ENCODE peak calls at places on chromosome 10, in seven cellular contexts. Q, K, M, X, I, N and F are unnamed samples.

GRCh38 chr10:4057725-4058513 is 272.9 kb upstream of the KLF6 start:
- DNase-seq in Q (no peak), K (peak; percentile 52), M (no peak), X (no peak), I (no peak), N (no peak), F (no peak)

GRCh38 chr10:26372513-26373354 is 65.4 kb upstream of the APBB1IP start:
- DNase-seq in Q (no peak), K (no peak), M (no peak), X (no peak), I (no peak), N (no peak), F (no peak)

GRCh38 chr10:79346388-79347225 is 662 bp upstream of the PPIF start:
- DNase-seq in Q (no peak), K (no peak), M (no peak), X (no peak), I (no peak), N (no peak), F (no peak)

GRCh38 chr10:48896756-48897437 is 42.7 kb downstream of the LRRC18 start:
- DNase-seq in Q (no peak), K (no peak), M (no peak), X (no peak), I (no peak), N (no peak), F (no peak)

GRCh38 chr10:10891437-10891836 is 126.2 kb upstream of the CELF2 start:
- DNase-seq in Q (no peak), K (no peak), M (no peak), X (no peak), I (no peak), N (no peak), F (no peak)

GRCh38 chr10:33337335-33337854 is 2.9 kb upstream of the NRP1 start:
- DNase-seq in Q (peak; percentile 6), K (no peak), M (peak; percentile 80), X (peak; percentile 21), I (no peak), N (peak; percentile 52), F (peak; percentile 53)

GRCh38 chr10:45433716-45434469 is 59.9 kb downstream of the ALOX5 start:
- DNase-seq in Q (no peak), K (no peak), M (no peak), X (no peak), I (no peak), N (no peak), F (no peak)

GRCh38 chr10:11270135-11270857 is 252.6 kb downstream of the CELF2 start:
- DNase-seq in Q (peak; percentile 92), K (no peak), M (peak; percentile 84), X (peak; percentile 83), I (peak; percentile 67), N (peak; percentile 47), F (peak; percentile 48)